ENCODE peak calls at places on chromosomes 3 and 15, in six cellular contexts. One of them, this sample, is unnamed.

GRCh38 chr3:108428580-108428979 is 81.8 kb downstream of the MYH15 start:
- DNase-seq in uterus: no peak
- DNase-seq in lower lobe of right lung: no peak
- DNase-seq in GM13977: no peak
- DNase-seq in cardiac muscle cell: no peak
- DNase-seq in PC-9: no peak
- DNase-seq in this sample: no peak

GRCh38 chr15:58444658-58445332 is 13.0 kb downstream of the LIPC start:
- DNase-seq in uterus: no peak
- DNase-seq in lower lobe of right lung: no peak
- DNase-seq in cardiac muscle cell: no peak
- DNase-seq in PC-9: no peak
- DNase-seq in GM13977: no peak
- DNase-seq in this sample: no peak

GRCh38 chr15:34365836-34366235 is 1.2 kb downstream of the LPCAT4 start:
- DNase-seq in lower lobe of right lung: no peak
- DNase-seq in uterus: no peak
- DNase-seq in cardiac muscle cell: no peak
- DNase-seq in GM13977: no peak
- DNase-seq in PC-9: no peak
- DNase-seq in this sample: no peak

GRCh38 chr15:92087211-92087610 is 233.7 kb downstream of the SLCO3A1 start:
- DNase-seq in GM13977: no peak
- DNase-seq in uterus: no peak
- DNase-seq in cardiac muscle cell: no peak
- DNase-seq in PC-9: no peak
- DNase-seq in lower lobe of right lung: no peak
- DNase-seq in this sample: no peak

GRCh38 chr3:127997016-127997415 is 55.2 kb upstream of the SEC61A1 start:
- DNase-seq in uterus: no peak
- DNase-seq in lower lobe of right lung: no peak
- DNase-seq in GM13977: no peak
- DNase-seq in cardiac muscle cell: no peak
- DNase-seq in PC-9: no peak
- DNase-seq in this sample: no peak

GRCh38 chr3:168249048-168249538 is 153.4 kb upstream of the GOLIM4 start:
- DNase-seq in cardiac muscle cell: no peak
- DNase-seq in GM13977: peak
- DNase-seq in uterus: no peak
- DNase-seq in PC-9: no peak
- DNase-seq in lower lobe of right lung: no peak
- DNase-seq in this sample: no peak

GRCh38 chr3:194689493-194689901 is 3.8 kb downstream of the FAM43A start:
- DNase-seq in lower lobe of right lung: no peak
- DNase-seq in uterus: peak
- DNase-seq in cardiac muscle cell: no peak
- DNase-seq in PC-9: no peak
- DNase-seq in GM13977: peak
- DNase-seq in this sample: no peak

GRCh38 chr15:27427386-27427785 is 456.4 kb downstream of the GABRG3 start:
- DNase-seq in lower lobe of right lung: no peak
- DNase-seq in cardiac muscle cell: no peak
- DNase-seq in GM13977: no peak
- DNase-seq in PC-9: no peak
- DNase-seq in uterus: no peak
- DNase-seq in this sample: no peak

DNA sequence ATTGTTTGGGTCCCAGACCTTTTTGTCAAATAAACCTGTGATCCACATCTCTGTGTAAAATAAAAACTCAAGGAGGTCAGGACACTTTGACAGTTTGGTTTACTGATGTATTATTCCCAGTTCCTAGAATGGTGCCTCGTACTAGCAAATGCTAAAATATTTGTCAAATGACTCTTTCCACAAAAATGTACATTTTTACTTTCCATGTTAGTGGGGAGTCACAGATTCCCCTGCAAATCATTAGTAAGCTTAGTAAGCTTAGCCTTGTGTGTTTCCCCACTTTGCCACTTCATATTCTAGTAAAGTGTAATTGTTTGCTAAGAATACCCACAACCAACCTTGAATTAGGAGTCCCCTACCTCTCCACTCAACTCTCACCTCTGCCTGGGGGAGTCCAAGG is 2.4 kb upstream of the MAGI1 start:
- DNase-seq in uterus: no peak
- DNase-seq in PC-9: no peak
- DNase-seq in lower lobe of right lung: no peak
- DNase-seq in cardiac muscle cell: no peak
- DNase-seq in GM13977: no peak
- DNase-seq in this sample: peak
- TF ChIP-seq CTCF in uterus: no peak
- TF ChIP-seq CTCF in PC-9: no peak
- TF ChIP-seq CTCF in lower lobe of right lung: no peak
- TF ChIP-seq CTCF in cardiac muscle cell: no peak
- TF ChIP-seq CTCF in GM13977: no peak
- TF ChIP-seq CTCF in this sample: no peak

DNA sequence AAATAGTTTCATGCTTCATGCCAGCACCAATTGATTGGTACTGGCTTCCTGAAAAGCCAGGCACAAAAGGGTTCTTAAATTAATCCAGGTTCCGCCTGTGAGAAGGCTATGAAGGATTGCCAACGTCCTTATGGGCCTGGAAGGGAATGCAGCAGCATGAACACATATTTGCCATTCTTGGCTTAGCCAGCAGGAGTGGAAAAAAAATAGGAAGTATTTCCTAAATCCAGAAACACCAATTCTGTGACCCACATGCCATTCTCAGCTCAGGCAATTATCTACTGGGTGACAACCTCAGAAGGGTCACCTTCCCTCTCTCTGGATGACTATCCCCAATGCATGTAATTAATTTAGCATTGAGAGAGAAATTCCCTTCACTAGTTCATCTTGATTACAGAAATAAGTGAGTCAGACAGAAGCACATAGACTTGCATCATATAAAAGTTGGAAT is 36.0 kb downstream of the ADAMTS9 start:
- DNase-seq in GM13977: no peak
- DNase-seq in cardiac muscle cell: no peak
- DNase-seq in lower lobe of right lung: no peak
- DNase-seq in uterus: no peak
- DNase-seq in PC-9: no peak
- DNase-seq in this sample: no peak
- TF ChIP-seq CTCF in GM13977: no peak
- TF ChIP-seq CTCF in cardiac muscle cell: no peak
- TF ChIP-seq CTCF in lower lobe of right lung: no peak
- TF ChIP-seq CTCF in uterus: no peak
- TF ChIP-seq CTCF in PC-9: no peak
- TF ChIP-seq CTCF in this sample: no peak

GRCh38 chr3:58173670-58174472 is 36.9 kb downstream of the DNASE1L3 start:
- DNase-seq in GM13977: peak
- DNase-seq in PC-9: no peak
- DNase-seq in cardiac muscle cell: peak
- DNase-seq in uterus: peak
- DNase-seq in lower lobe of right lung: no peak
- DNase-seq in this sample: no peak
- TF ChIP-seq CTCF in GM13977: peak
- TF ChIP-seq CTCF in PC-9: peak
- TF ChIP-seq CTCF in cardiac muscle cell: peak
- TF ChIP-seq CTCF in uterus: no peak
- TF ChIP-seq CTCF in lower lobe of right lung: peak
- TF ChIP-seq CTCF in this sample: peak

GRCh38 chr3:184126006-184126405 is 9.2 kb upstream of the EIF2B5 start:
- DNase-seq in uterus: no peak
- DNase-seq in PC-9: no peak
- DNase-seq in GM13977: no peak
- DNase-seq in cardiac muscle cell: no peak
- DNase-seq in lower lobe of right lung: no peak
- DNase-seq in this sample: peak

GRCh38 chr3:184134746-184135148 is 411 bp upstream of the EIF2B5 start:
- DNase-seq in PC-9: no peak
- DNase-seq in GM13977: no peak
- DNase-seq in cardiac muscle cell: no peak
- DNase-seq in uterus: no peak
- DNase-seq in lower lobe of right lung: no peak
- DNase-seq in this sample: no peak

GRCh38 chr3:184133840-184134745 is 1.1 kb upstream of the EIF2B5 start:
- DNase-seq in cardiac muscle cell: peak
- DNase-seq in uterus: peak
- DNase-seq in PC-9: peak
- DNase-seq in GM13977: peak
- DNase-seq in lower lobe of right lung: peak
- DNase-seq in this sample: peak

GRCh38 chr3:184132947-184133346 is 2.2 kb upstream of the EIF2B5 start:
- DNase-seq in GM13977: no peak
- DNase-seq in lower lobe of right lung: no peak
- DNase-seq in cardiac muscle cell: no peak
- DNase-seq in uterus: no peak
- DNase-seq in PC-9: no peak
- DNase-seq in this sample: no peak

GRCh38 chr3:184129012-184129411 is 6.1 kb upstream of the EIF2B5 start:
- DNase-seq in lower lobe of right lung: peak
- DNase-seq in cardiac muscle cell: peak
- DNase-seq in PC-9: no peak
- DNase-seq in GM13977: no peak
- DNase-seq in uterus: no peak
- DNase-seq in this sample: peak
- TF ChIP-seq CTCF in lower lobe of right lung: peak
- TF ChIP-seq CTCF in cardiac muscle cell: peak
- TF ChIP-seq CTCF in PC-9: peak
- TF ChIP-seq CTCF in GM13977: peak
- TF ChIP-seq CTCF in uterus: no peak
- TF ChIP-seq CTCF in this sample: peak

GRCh38 chr3:119322021-119322522 is 27.9 kb downstream of the ARHGAP31 start:
- DNase-seq in uterus: no peak
- DNase-seq in GM13977: no peak
- DNase-seq in lower lobe of right lung: no peak
- DNase-seq in PC-9: no peak
- DNase-seq in cardiac muscle cell: no peak
- DNase-seq in this sample: peak

GRCh38 chr3:119324899-119325298 is 30.7 kb downstream of the ARHGAP31 start:
- DNase-seq in cardiac muscle cell: no peak
- DNase-seq in lower lobe of right lung: no peak
- DNase-seq in GM13977: peak
- DNase-seq in uterus: no peak
- DNase-seq in PC-9: no peak
- DNase-seq in this sample: no peak

GRCh38 chr3:119323401-119324107 is 29.4 kb downstream of the ARHGAP31 start:
- DNase-seq in uterus: no peak
- DNase-seq in lower lobe of right lung: no peak
- DNase-seq in PC-9: no peak
- DNase-seq in cardiac muscle cell: no peak
- DNase-seq in GM13977: no peak
- DNase-seq in this sample: no peak

GRCh38 chr3:119319311-119319710 is 25.1 kb downstream of the ARHGAP31 start:
- DNase-seq in uterus: no peak
- DNase-seq in lower lobe of right lung: no peak
- DNase-seq in cardiac muscle cell: no peak
- DNase-seq in GM13977: no peak
- DNase-seq in PC-9: no peak
- DNase-seq in this sample: no peak

GRCh38 chr3:119322523-119323400 is 28.6 kb downstream of the ARHGAP31 start:
- DNase-seq in GM13977: peak
- DNase-seq in lower lobe of right lung: peak
- DNase-seq in uterus: peak
- DNase-seq in PC-9: peak
- DNase-seq in cardiac muscle cell: peak
- DNase-seq in this sample: peak
- TF ChIP-seq CTCF in GM13977: no peak
- TF ChIP-seq CTCF in lower lobe of right lung: no peak
- TF ChIP-seq CTCF in uterus: no peak
- TF ChIP-seq CTCF in PC-9: no peak
- TF ChIP-seq CTCF in cardiac muscle cell: peak
- TF ChIP-seq CTCF in this sample: peak

GRCh38 chr3:14152233-14152962 is 26.0 kb downstream of the XPC start:
- DNase-seq in PC-9: no peak
- DNase-seq in lower lobe of right lung: no peak
- DNase-seq in cardiac muscle cell: no peak
- DNase-seq in uterus: no peak
- DNase-seq in GM13977: no peak
- DNase-seq in this sample: no peak
- TF ChIP-seq CTCF in PC-9: peak
- TF ChIP-seq CTCF in lower lobe of right lung: no peak
- TF ChIP-seq CTCF in cardiac muscle cell: peak
- TF ChIP-seq CTCF in uterus: no peak
- TF ChIP-seq CTCF in GM13977: peak
- TF ChIP-seq CTCF in this sample: peak

GRCh38 chr3:65919841-65920240 is 118.9 kb downstream of the MAGI1 start:
- DNase-seq in GM13977: no peak
- DNase-seq in lower lobe of right lung: no peak
- DNase-seq in PC-9: no peak
- DNase-seq in uterus: no peak
- DNase-seq in cardiac muscle cell: no peak
- DNase-seq in this sample: no peak

GRCh38 chr3:65915477-65915876 is 123.2 kb downstream of the MAGI1 start:
- DNase-seq in uterus: no peak
- DNase-seq in lower lobe of right lung: no peak
- DNase-seq in cardiac muscle cell: no peak
- DNase-seq in GM13977: no peak
- DNase-seq in PC-9: no peak
- DNase-seq in this sample: no peak

GRCh38 chr3:65914032-65914739 is 124.5 kb downstream of the MAGI1 start:
- DNase-seq in uterus: no peak
- DNase-seq in PC-9: no peak
- DNase-seq in lower lobe of right lung: no peak
- DNase-seq in GM13977: no peak
- DNase-seq in cardiac muscle cell: peak
- DNase-seq in this sample: peak

GRCh38 chr3:65912647-65913046 is 126.1 kb downstream of the MAGI1 start:
- DNase-seq in PC-9: no peak
- DNase-seq in lower lobe of right lung: no peak
- DNase-seq in GM13977: no peak
- DNase-seq in uterus: no peak
- DNase-seq in cardiac muscle cell: no peak
- DNase-seq in this sample: no peak

GRCh38 chr3:65914740-65915366 is 123.9 kb downstream of the MAGI1 start:
- DNase-seq in cardiac muscle cell: no peak
- DNase-seq in GM13977: no peak
- DNase-seq in uterus: no peak
- DNase-seq in PC-9: no peak
- DNase-seq in lower lobe of right lung: no peak
- DNase-seq in this sample: no peak
- TF ChIP-seq CTCF in cardiac muscle cell: no peak
- TF ChIP-seq CTCF in GM13977: no peak
- TF ChIP-seq CTCF in uterus: no peak
- TF ChIP-seq CTCF in PC-9: no peak
- TF ChIP-seq CTCF in lower lobe of right lung: no peak
- TF ChIP-seq CTCF in this sample: peak

GRCh38 chr3:81311321-81311720 is 450.1 kb downstream of the GBE1 start:
- DNase-seq in cardiac muscle cell: no peak
- DNase-seq in lower lobe of right lung: no peak
- DNase-seq in PC-9: no peak
- DNase-seq in GM13977: no peak
- DNase-seq in uterus: no peak
- DNase-seq in this sample: no peak
- TF ChIP-seq CTCF in cardiac muscle cell: no peak
- TF ChIP-seq CTCF in lower lobe of right lung: no peak
- TF ChIP-seq CTCF in PC-9: no peak
- TF ChIP-seq CTCF in GM13977: no peak
- TF ChIP-seq CTCF in uterus: no peak
- TF ChIP-seq CTCF in this sample: no peak

This sample was measured in HFFc6.